ENCODE peak calls at places on chromosome 15, in ten cellular contexts. E, T, A, I, U, C, S, Z, W and P are unnamed samples.

GRCh38 chr15:71812966-71813722 is 2.8 kb downstream of the NR2E3 start:
- ATAC-seq in E (peak), T (no peak), A (no peak), I (no peak), U (peak), C (no peak), S (no peak), Z (no peak), W (peak), P (no peak)

GRCh38 chr15:67511606-67512005 is 9.3 kb upstream of the C15orf61 start:
- ATAC-seq in E (no peak), T (no peak), A (no peak), I (no peak), U (no peak), C (no peak), S (no peak), Z (no peak), W (no peak), P (no peak)

GRCh38 chr15:89278307-89278706 is 34.5 kb downstream of the FANCI start:
- ATAC-seq in E (no peak), T (peak), A (peak), I (no peak), U (no peak), C (no peak), S (no peak), Z (no peak), W (no peak), P (no peak)

GRCh38 chr15:52681441-52681840 is 2.3 kb upstream of the ATOSA start:
- ATAC-seq in E (no peak), T (no peak), A (no peak), I (no peak), U (no peak), C (no peak), S (no peak), Z (no peak), W (no peak), P (no peak)

GRCh38 chr15:98154863-98155262 is 194.4 kb downstream of the ARRDC4 start:
- ATAC-seq in E (peak), T (no peak), A (no peak), I (no peak), U (no peak), C (no peak), S (peak), Z (no peak), W (no peak), P (peak)

GRCh38 chr15:76147906-76148553 is 88.2 kb downstream of the TMEM266 start:
- ATAC-seq in E (peak), T (no peak), A (peak), I (peak), U (peak), C (peak), S (no peak), Z (peak), W (peak), P (peak)

GRCh38 chr15:82971223-82971984 is 14.6 kb upstream of the RAMAC start:
- ATAC-seq in E (no peak), T (no peak), A (no peak), I (no peak), U (peak), C (no peak), S (no peak), Z (no peak), W (peak), P (no peak)

GRCh38 chr15:92883643-92884458 is 16.3 kb upstream of the CHD2 start:
- ATAC-seq in E (no peak), T (no peak), A (peak), I (peak), U (no peak), C (no peak), S (no peak), Z (no peak), W (no peak), P (no peak)

GRCh38 chr15:38072007-38072506 is 137.6 kb downstream of the TMCO5A start:
- ATAC-seq in E (peak), T (peak), A (peak), I (no peak), U (peak), C (no peak), S (no peak), Z (peak), W (peak), P (no peak)

GRCh38 chr15:78868366-78868765 is 4.3 kb upstream of the MORF4L1 start:
- ATAC-seq in E (no peak), T (no peak), A (no peak), I (no peak), U (no peak), C (no peak), S (no peak), Z (no peak), W (no peak), P (no peak)

GRCh38 chr15:40714144-40714543 is 19.2 kb downstream of the RAD51 start:
- ATAC-seq in E (no peak), T (no peak), A (no peak), I (no peak), U (no peak), C (no peak), S (no peak), Z (no peak), W (no peak), P (no peak)

GRCh38 chr15:64459382-64459781 is 996 bp upstream of the ZNF609 start:
- ATAC-seq in E (no peak), T (no peak), A (no peak), I (no peak), U (no peak), C (no peak), S (no peak), Z (no peak), W (no peak), P (no peak)

GRCh38 chr15:55254916-55255679 is 34.5 kb downstream of the RAB27A start:
- ATAC-seq in E (no peak), T (no peak), A (peak), I (no peak), U (no peak), C (no peak), S (no peak), Z (peak), W (no peak), P (no peak)

GRCh38 chr15:57393081-57393480 is 16.8 kb downstream of the CGNL1 start:
- ATAC-seq in E (no peak), T (no peak), A (no peak), I (no peak), U (no peak), C (no peak), S (no peak), Z (no peak), W (no peak), P (no peak)

GRCh38 chr15:40466426-40467259 is 4.1 kb upstream of the CHST14 start:
- ATAC-seq in E (no peak), T (no peak), A (no peak), I (no peak), U (no peak), C (no peak), S (no peak), Z (no peak), W (no peak), P (no peak)

GRCh38 chr15:28123408-28124023 is 24.4 kb upstream of the OCA2 start:
- ATAC-seq in E (peak), T (no peak), A (peak), I (peak), U (peak), C (peak), S (peak), Z (peak), W (peak), P (peak)

GRCh38 chr15:37758412-37758811 is 176.0 kb upstream of the TMCO5A start:
- ATAC-seq in E (no peak), T (no peak), A (no peak), I (no peak), U (no peak), C (peak), S (no peak), Z (no peak), W (no peak), P (no peak)

GRCh38 chr15:48890375-48890972 is 12.5 kb downstream of the EID1 start:
- ATAC-seq in E (no peak), T (no peak), A (no peak), I (no peak), U (no peak), C (no peak), S (no peak), Z (no peak), W (no peak), P (no peak)

GRCh38 chr15:34644061-34644460 is 60.6 kb upstream of the GOLGA8B start:
- ATAC-seq in E (no peak), T (no peak), A (no peak), I (no peak), U (no peak), C (no peak), S (no peak), Z (no peak), W (no peak), P (no peak)